ENCODE peak calls at places on chromosome 6, in four cellular contexts. E, B, L and I are unnamed samples.

GRCh38 chr6:21115111-21115510 is 478.4 kb upstream of the SOX4 start:
- DNase-seq in E (no peak), B (no peak), L (no peak), I (peak; percentile 25)

GRCh38 chr6:958531-958930 is 265.6 kb upstream of the EXOC2 start:
- DNase-seq in E (no peak), B (peak; percentile 88), L (no peak), I (peak; percentile 87)

GRCh38 chr6:107730106-107730505 is 94.0 kb downstream of the SCML4 start:
- DNase-seq in E (no peak), B (no peak), L (no peak), I (no peak)

GRCh38 chr6:154292855-154293519 is 63.6 kb downstream of the IPCEF1 start:
- DNase-seq in E (no peak), B (no peak), L (no peak), I (no peak)

GRCh38 chr6:116682334-116682712 is 1.3 kb downstream of the KPNA5 start:
- DNase-seq in E (no peak), B (no peak), L (no peak), I (no peak)

GRCh38 chr6:34391711-34392496 is 565 bp downstream of the NUDT3 start:
- DNase-seq in E (peak; percentile 74), B (peak; percentile 65), L (peak; percentile 27), I (no peak)

GRCh38 chr6:7261030-7261841 is 51.8 kb downstream of the SSR1 start:
- DNase-seq in E (peak; percentile 86), B (peak; percentile 92), L (peak; percentile 73), I (peak; percentile 60)

GRCh38 chr6:31203345-31203979 is 33.0 kb upstream of the POU5F1 start:
- DNase-seq in E (no peak), B (peak; percentile 67), L (no peak), I (no peak)